ENCODE peak calls at places on chromosomes 5 and 9, in four cellular contexts. E is left ventricle myocardium inferior, B is heart left ventricle, S is dorsolateral prefrontal cortex. V is an unnamed sample.

GRCh38 chr5:457195-457961 is 14.4 kb downstream of the EXOC3 start:
- DNase-seq in E (no peak), B (no peak), S (peak; percentile 23), V (no peak)

GRCh38 chr5:5188377-5189020 is 48.4 kb downstream of the ADAMTS16 start:
- DNase-seq in E (no peak), B (no peak), S (no peak), V (no peak)

GRCh38 chr5:980001-980588 is 28.5 kb upstream of the NKD2 start:
- DNase-seq in E (no peak), B (no peak), S (no peak), V (no peak)

GRCh38 chr5:137630972-137631370 is 104.9 kb downstream of the KLHL3 start:
- DNase-seq in E (no peak), B (no peak), S (no peak), V (peak; percentile 60)

GRCh38 chr5:131262953-131263541 is 806 bp upstream of the CDC42SE2 start:
- DNase-seq in E (no peak), B (no peak), S (no peak), V (no peak)

GRCh38 chr5:23001120-23001519 is 148.0 kb upstream of the CDH12 start:
- DNase-seq in E (no peak), B (no peak), S (no peak), V (no peak)

GRCh38 chr5:135833961-135834638 is 363 bp upstream of the SLC25A48 start:
- DNase-seq in E (no peak), B (no peak), S (no peak), V (no peak)

GRCh38 chr9:93091453-93092081 is 4.5 kb upstream of the CARD19 start:
- DNase-seq in E (no peak), B (peak; percentile 58), S (peak; percentile 39), V (peak; percentile 82)

GRCh38 chr5:50593681-50594080 is 72.8 kb upstream of the PARP8 start:
- DNase-seq in E (no peak), B (no peak), S (no peak), V (no peak)

GRCh38 chr5:43039468-43040286 is 442 bp downstream of the ANXA2R start:
- DNase-seq in E (peak; percentile 75), B (peak; percentile 73), S (peak; percentile 65), V (peak; percentile 91)

GRCh38 chr9:14827805-14828204 is 82.4 kb downstream of the FREM1 start:
- DNase-seq in E (no peak), B (no peak), S (no peak), V (no peak)

GRCh38 chr5:78698218-78698751 is 49.7 kb upstream of the LHFPL2 start:
- DNase-seq in E (peak; percentile 36), B (peak; percentile 37), S (no peak), V (peak; percentile 87)

GRCh38 chr9:3012245-3012644 is 168.3 kb upstream of the PUM3 start:
- DNase-seq in E (no peak), B (no peak), S (no peak), V (no peak)

GRCh38 chr9:131511880-131512279 is 9.2 kb downstream of the POMT1 start:
- DNase-seq in E (no peak), B (no peak), S (no peak), V (no peak)

GRCh38 chr5:141427783-141428426 is 2.4 kb upstream of the PCDHGA12 start:
- DNase-seq in E (no peak), B (no peak), S (no peak), V (no peak)

GRCh38 chr5:139461698-139462097 is 845 bp downstream of the ECSCR start:
- DNase-seq in E (no peak), B (no peak), S (no peak), V (peak; percentile 58)

GRCh38 chr5:54713923-54714581 is 196.5 kb downstream of the SNX18 start:
- DNase-seq in E (no peak), B (no peak), S (no peak), V (peak; percentile 19)

GRCh38 chr5:35608881-35609779 is 8.5 kb upstream of the SPEF2 start:
- DNase-seq in E (no peak), B (no peak), S (no peak), V (no peak)

GRCh38 chr5:175032741-175033151 is 308.4 kb downstream of the MSX2 start:
- DNase-seq in E (no peak), B (no peak), S (peak; percentile 60), V (no peak)

GRCh38 chr5:173612948-173613347 is 3.5 kb downstream of the BOD1 start:
- DNase-seq in E (no peak), B (no peak), S (no peak), V (peak; percentile 57)

GRCh38 chr5:72108200-72109050 is 1.1 kb downstream of the MAP1B start:
- DNase-seq in E (peak; percentile 87), B (peak; percentile 82), S (peak; percentile 79), V (peak; percentile 92)

GRCh38 chr9:94554078-94554438 is 825 bp upstream of the PCAT7 start:
- DNase-seq in E (no peak), B (no peak), S (no peak), V (no peak)

GRCh38 chr9:112502177-112502946 is 15.7 kb downstream of the KIAA1958 start:
- DNase-seq in E (no peak), B (no peak), S (no peak), V (no peak)

GRCh38 chr5:174436805-174437204 is 287.6 kb upstream of the MSX2 start:
- DNase-seq in E (no peak), B (no peak), S (no peak), V (no peak)

GRCh38 chr5:96321371-96321770 is 111.7 kb downstream of the PCSK1 start:
- DNase-seq in E (no peak), B (no peak), S (no peak), V (no peak)

GRCh38 chr5:127757576-127757975 is 54.4 kb downstream of the CCDC192 start:
- DNase-seq in E (no peak), B (no peak), S (no peak), V (peak; percentile 74)

GRCh38 chr5:1176473-1177391 is 24.7 kb upstream of the SLC6A19 start:
- DNase-seq in E (peak; percentile 13), B (peak; percentile 24), S (peak; percentile 37), V (no peak)

GRCh38 chr5:146753618-146754123 is 124.9 kb downstream of the PPP2R2B start:
- DNase-seq in E (no peak), B (no peak), S (no peak), V (no peak)

GRCh38 chr9:112047538-112048066 is 127.5 kb downstream of the SUSD1 start:
- DNase-seq in E (no peak), B (no peak), S (no peak), V (no peak)

GRCh38 chr5:169670769-169671525 is 33.9 kb downstream of the DOCK2 start:
- DNase-seq in E (no peak), B (no peak), S (no peak), V (no peak)

GRCh38 chr9:20382460-20383071 is 239.7 kb downstream of the MLLT3 start:
- DNase-seq in E (no peak), B (no peak), S (no peak), V (peak; percentile 24)

GRCh38 chr9:99748690-99749089 is 73.0 kb upstream of the NR4A3 start:
- DNase-seq in E (no peak), B (no peak), S (no peak), V (no peak)

GRCh38 chr5:434443-435146 is 8.4 kb upstream of the EXOC3 start:
- DNase-seq in E (no peak), B (no peak), S (peak; percentile 19), V (no peak)

DNA sequence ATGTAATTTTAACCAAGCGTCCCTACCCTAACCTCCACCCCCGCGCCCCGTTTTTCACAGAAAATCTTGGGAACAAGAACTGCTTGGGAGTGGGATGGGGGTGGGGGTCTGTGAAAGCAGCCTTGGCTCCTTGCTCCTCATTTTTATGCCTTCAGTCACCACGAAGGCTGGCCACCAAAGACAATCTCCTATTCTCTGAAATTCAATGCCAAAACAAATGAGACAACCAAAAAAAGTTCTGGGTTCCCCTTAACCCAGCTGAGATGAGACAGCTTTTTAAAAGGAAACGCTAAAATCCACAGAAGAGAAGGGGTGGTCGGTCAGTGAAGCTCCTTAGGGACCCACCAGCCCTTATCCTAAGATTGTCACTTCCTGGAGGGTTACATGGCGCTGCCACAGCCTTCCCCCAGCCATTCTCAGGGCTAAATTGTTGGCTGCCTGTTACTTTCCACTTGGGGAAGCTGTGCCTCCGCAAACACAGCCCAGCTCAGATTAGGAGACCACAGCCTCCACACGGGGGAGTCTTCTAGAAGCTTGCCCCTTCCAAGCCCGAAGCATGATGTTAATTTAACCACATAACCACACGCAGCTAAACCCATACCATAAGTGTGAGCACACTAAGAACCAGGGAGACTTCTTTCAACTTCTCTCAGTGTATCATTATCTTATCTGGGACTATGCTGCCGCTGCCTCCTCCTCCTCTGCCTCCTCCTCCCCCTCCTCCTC is 136.3 kb downstream of the FOXD1 start:
- DNase-seq in E (no peak), B (no peak), S (no peak), V (peak; percentile 94)
- H3K27me3 ChIP-seq in E (peaks cover 100% of the 10 kb centered on the region), B (peaks cover 93% of the 10 kb centered on the region), S (no peaks in the 10 kb centered on the region), V (peaks cover 64% of the 10 kb centered on the region)

GRCh38 chr9:37611014-37611413 is 18.6 kb upstream of the TOMM5 start:
- DNase-seq in E (no peak), B (no peak), S (no peak), V (no peak)
- H3K4me3 ChIP-seq in E (no peak overlapping the region), B (no peak overlapping the region), S (no peak overlapping the region), V (no peak overlapping the region)

GRCh38 chr5:10892135-10892910 is 131.3 kb upstream of the DAP start:
- DNase-seq in E (no peak), B (no peak), S (no peak), V (no peak)
- H3K27me3 ChIP-seq in E (peaks cover 3% of the 10 kb centered on the region), B (no peaks in the 10 kb centered on the region), S (no peaks in the 10 kb centered on the region), V (no peaks in the 10 kb centered on the region)

GRCh38 chr9:78001946-78002731 is 29.5 kb downstream of the GNAQ start:
- DNase-seq in E (no peak), B (no peak), S (no peak), V (no peak)
- H3K4me3 ChIP-seq in E (no peak overlapping the region), B (no peak overlapping the region), S (no peak overlapping the region), V (no peak overlapping the region)

GRCh38 chr9:129665008-129665771 is at the start of gene PRRX2:
- DNase-seq in E (peak; percentile 22), B (no peak), S (no peak), V (peak; percentile 60)
- H3K27me3 ChIP-seq in E (peaks cover 83% of the 10 kb centered on the region), B (peaks cover 37% of the 10 kb centered on the region), S (no peaks in the 10 kb centered on the region), V (peaks cover 28% of the 10 kb centered on the region)

DNA sequence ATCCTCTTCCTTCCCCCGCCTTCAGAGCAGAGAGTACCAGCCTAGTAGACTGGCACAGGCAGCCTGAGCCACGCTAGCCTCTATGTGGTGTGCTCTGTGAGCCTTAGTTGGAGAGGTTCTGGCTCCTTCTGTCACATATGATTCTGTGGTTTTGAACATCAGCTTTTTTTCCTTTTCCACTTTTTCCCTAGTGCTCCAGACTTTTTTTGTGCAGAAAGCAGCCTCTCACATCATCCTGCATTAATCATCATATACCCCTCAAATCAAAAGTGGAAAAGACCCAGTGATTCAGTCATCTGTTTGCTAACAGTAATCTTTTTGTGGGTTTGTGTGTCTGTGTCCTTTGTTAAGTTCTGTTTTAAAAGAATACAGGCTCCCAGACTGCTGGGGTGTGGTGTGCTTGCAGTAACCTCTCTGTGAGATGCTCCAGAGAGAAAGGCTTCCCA is 663.9 kb upstream of the RGMB start:
- DNase-seq in E (no peak), B (no peak), S (no peak), V (peak; percentile 48)
- H3K4me3 ChIP-seq in E (no peak overlapping the region), B (no peak overlapping the region), S (no peak overlapping the region), V (no peak overlapping the region)

V was measured in cardiac muscle cell.